ENCODE peak calls at places on chromosomes 7 and 10, in nine cellular contexts. P is stomach, T is IMR-90, I is thyroid gland, H is ovary, M is esophagus squamous epithelium, Z is HepG2, F is uterus, E is vagina. B is an unnamed sample.
A peak's percentile ranks its signal among the peaks of the same experiment; 100 is the strongest.

GRCh38 chr7:125926621-125927020 is 997.0 kb upstream of the POT1 start:
- DNase-seq in P (no peak), T (no peak), I (no peak), H (no peak), M (no peak), Z (no peak), F (no peak), E (no peak), B (no peak)

GRCh38 chr10:52903397-52903938 is 130.9 kb upstream of the MBL2 start:
- DNase-seq in P (no peak), T (no peak), I (no peak), H (no peak), M (no peak), Z (no peak), F (no peak), E (no peak), B (no peak)

GRCh38 chr7:140448781-140449180 is 30.5 kb downstream of the MKRN1 start:
- DNase-seq in P (no peak), T (no peak), I (no peak), H (no peak), M (no peak), Z (no peak), F (no peak), E (no peak), B (no peak)

GRCh38 chr7:5872326-5872725 is 8.3 kb upstream of the OCM start:
- DNase-seq in P (no peak), T (peak; percentile 55), I (no peak), H (no peak), M (no peak), Z (no peak), F (no peak), E (no peak), B (no peak)

GRCh38 chr10:62082729-62083412 is 181.4 kb downstream of the ARID5B start:
- DNase-seq in P (no peak), T (peak; percentile 74), I (no peak), H (no peak), M (no peak), Z (peak; percentile 56), F (no peak), E (no peak), B (no peak)

GRCh38 chr10:69224862-69225657 is 4.9 kb downstream of the HKDC1 start:
- DNase-seq in P (no peak), T (no peak), I (no peak), H (no peak), M (no peak), Z (no peak), F (no peak), E (no peak), B (no peak)

GRCh38 chr7:119482209-119482608 is 790.8 kb upstream of the KCND2 start:
- DNase-seq in P (peak; percentile 34), T (no peak), I (no peak), H (peak; percentile 38), M (no peak), Z (peak; percentile 32), F (no peak), E (no peak), B (no peak)

GRCh38 chr7:54813398-54813797 is 54.4 kb upstream of the SEC61G start:
- DNase-seq in P (no peak), T (no peak), I (no peak), H (no peak), M (no peak), Z (no peak), F (no peak), E (no peak), B (peak; percentile 68)

GRCh38 chr10:52568309-52568708 is 204.3 kb downstream of the MBL2 start:
- DNase-seq in P (no peak), T (peak; percentile 37), I (no peak), H (no peak), M (no peak), Z (no peak), F (no peak), E (no peak), B (no peak)

GRCh38 chr7:127927339-127927679 is 103.9 kb downstream of the LRRC4 start:
- DNase-seq in P (peak; percentile 45), T (peak; percentile 46), I (no peak), H (no peak), M (no peak), Z (peak; percentile 10), F (peak; percentile 26), E (no peak), B (no peak)

GRCh38 chr7:76281706-76282343 is 20.6 kb upstream of the HSPB1 start:
- DNase-seq in P (no peak), T (no peak), I (no peak), H (no peak), M (no peak), Z (no peak), F (no peak), E (no peak), B (no peak)

GRCh38 chr7:115600196-115600595 is 430.4 kb downstream of the TFEC start:
- DNase-seq in P (no peak), T (peak; percentile 28), I (no peak), H (no peak), M (no peak), Z (no peak), F (no peak), E (no peak), B (no peak)

GRCh38 chr7:142802301-142802700 is 31.5 kb downstream of the PRSS2 start:
- DNase-seq in P (no peak), T (no peak), I (no peak), H (no peak), M (no peak), Z (no peak), F (no peak), E (no peak), B (no peak)

GRCh38 chr10:44339218-44339617 is 45.7 kb downstream of the CXCL12 start:
- DNase-seq in P (no peak), T (peak; percentile 23), I (peak; percentile 36), H (no peak), M (no peak), Z (no peak), F (no peak), E (no peak), B (no peak)

GRCh38 chr10:28783089-28783488 is 105.8 kb downstream of the BAMBI start:
- DNase-seq in P (no peak), T (no peak), I (peak; percentile 52), H (no peak), M (no peak), Z (peak; percentile 38), F (no peak), E (no peak), B (no peak)

GRCh38 chr7:122626785-122627184 is 72.1 kb downstream of the RNF133 start:
- DNase-seq in P (no peak), T (no peak), I (no peak), H (no peak), M (no peak), Z (no peak), F (no peak), E (no peak), B (no peak)

GRCh38 chr10:44801383-44802327 is 109.5 kb upstream of the TMEM72 start:
- DNase-seq in P (peak; percentile 95), T (peak; percentile 97), I (peak; percentile 99), H (peak; percentile 78), M (no peak), Z (peak; percentile 9), F (peak; percentile 68), E (no peak), B (peak; percentile 94)

GRCh38 chr7:108570146-108570755 is 577 bp downstream of the DNAJB9 start:
- DNase-seq in P (peak; percentile 55), T (peak; percentile 40), I (peak; percentile 76), H (no peak), M (no peak), Z (peak; percentile 44), F (peak; percentile 29), E (no peak), B (peak; percentile 20)

GRCh38 chr10:102433619-102434046 is 1.3 kb upstream of the CUEDC2 start:
- DNase-seq in P (no peak), T (no peak), I (no peak), H (no peak), M (no peak), Z (no peak), F (no peak), E (no peak), B (no peak)
- H3K27ac ChIP-seq in P (no peak overlapping the region), T (no peak overlapping the region), I (no peak overlapping the region), H (no peak overlapping the region), M (peak overlapping the region; percentile 28), Z (peak overlapping the region; percentile 72), F (no peak overlapping the region), E (no peak overlapping the region), B (no peak overlapping the region)

GRCh38 chr10:73914036-73914435 is 3.1 kb downstream of the PLAU start:
- DNase-seq in P (no peak), T (no peak), I (no peak), H (no peak), M (no peak), Z (no peak), F (no peak), E (no peak), B (no peak)

GRCh38 chr10:73915206-73915851 is 4.4 kb downstream of the PLAU start:
- DNase-seq in P (no peak), T (no peak), I (no peak), H (no peak), M (no peak), Z (no peak), F (no peak), E (no peak), B (no peak)

GRCh38 chr10:73920084-73920483 is 9.2 kb downstream of the PLAU start:
- DNase-seq in P (no peak), T (no peak), I (peak; percentile 23), H (peak; percentile 65), M (no peak), Z (no peak), F (peak; percentile 61), E (no peak), B (peak; percentile 65)

GRCh38 chr10:73917566-73918305 is 6.8 kb downstream of the PLAU start:
- DNase-seq in P (no peak), T (peak; percentile 68), I (no peak), H (no peak), M (no peak), Z (no peak), F (no peak), E (no peak), B (no peak)

GRCh38 chr10:73916761-73917470 is 6.0 kb downstream of the PLAU start:
- DNase-seq in P (no peak), T (peak; percentile 43), I (no peak), H (no peak), M (no peak), Z (no peak), F (no peak), E (no peak), B (no peak)
- H3K36me3 ChIP-seq in P (no peaks in the 10 kb centered on the region), T (peaks cover 53% of the 10 kb centered on the region), I (no peaks in the 10 kb centered on the region), H (no peaks in the 10 kb centered on the region), M (no peaks in the 10 kb centered on the region), Z (no peaks in the 10 kb centered on the region), F (no peaks in the 10 kb centered on the region), E (no peaks in the 10 kb centered on the region), B (no peaks in the 10 kb centered on the region)

GRCh38 chr10:22252286-22252800 is 34.5 kb upstream of the EBLN1 start:
- DNase-seq in P (peak; percentile 33), T (no peak), I (peak; percentile 69), H (peak; percentile 88), M (no peak), Z (no peak), F (peak; percentile 72), E (no peak), B (peak; percentile 72)
- TF ChIP-seq POLR2A in P (no peak), T (no peak), I (peak; percentile 58), H (no peak), M (no peak), Z (no peak), F (peak; percentile 23), E (no peak), B (no peak)

DNA sequence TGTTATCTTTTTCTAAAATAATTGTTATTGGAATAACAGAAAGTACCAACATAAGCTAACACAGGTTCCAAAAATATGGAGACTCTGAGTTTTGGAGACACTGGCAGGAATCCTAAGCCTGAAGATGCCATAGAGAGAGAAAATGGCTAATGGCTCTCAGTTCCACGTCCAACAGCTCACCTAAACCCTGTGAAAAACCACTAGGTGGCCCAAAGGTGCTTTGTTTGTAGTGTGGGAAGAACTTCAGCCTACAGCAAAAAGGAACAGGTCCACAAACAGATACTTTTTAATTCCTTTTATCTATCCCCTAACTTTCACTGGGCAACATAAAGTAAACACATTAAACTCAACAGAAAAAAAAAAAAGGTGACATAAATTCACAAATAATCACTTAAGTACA is 272.3 kb downstream of the SEMA3D start:
- DNase-seq in P (no peak), T (no peak), I (no peak), H (no peak), M (no peak), Z (peak; percentile 30), F (no peak), E (no peak), B (no peak)
- H3K27ac ChIP-seq in P (no peak overlapping the region), T (no peak overlapping the region), I (no peak overlapping the region), H (no peak overlapping the region), M (no peak overlapping the region), Z (no peak overlapping the region), F (no peak overlapping the region), E (no peak overlapping the region), B (no peak overlapping the region)

B was measured in heart left ventricle.